ENCODE peak calls at places on chromosomes 2 and 18, in six cellular contexts. M is posterior cingulate gyrus; X is stimulated activated CD4-positive, alpha-beta T cell treated with anti-CD3 and anti-CD28 coated beads, Interleukin-4, amount 100 ng/mL, for 4 hours; A is HEK293T; S is stimulated activated CD8-positive, alpha-beta memory T cell treated with anti-CD3 and anti-CD28 coated beads, Interleukin-7, amount 100 ng/mL, for 24 hours; U is GM20000. F is an unnamed sample.

GRCh38 chr18:52063923-52064322 is 276.1 kb upstream of the DCC start:
- DNase-seq in M (no peak), U (no peak), X (no peak), A (no peak), S (no peak), F (no peak)

GRCh38 chr2:218890369-218890768 is 9.7 kb downstream of the WNT10A start:
- DNase-seq in A (no peak), X (no peak), U (no peak), S (no peak), M (no peak), F (no peak)

GRCh38 chr2:68046642-68047240 is 16.1 kb downstream of the C1D start:
- DNase-seq in U (no peak), A (no peak), S (no peak), M (no peak), X (no peak), F (no peak)

GRCh38 chr2:86223682-86224560 is 24.7 kb downstream of the MRPL35 start:
- DNase-seq in A (no peak), X (no peak), S (no peak), M (no peak), U (no peak), F (no peak)

GRCh38 chr18:67359868-67360838 is 156.4 kb downstream of the DSEL start:
- DNase-seq in S (no peak), X (peak; percentile 38), A (peak; percentile 3), U (no peak), M (no peak), F (no peak)

GRCh38 chr18:3486514-3486913 is 36.5 kb downstream of the TGIF1 start:
- DNase-seq in A (no peak), X (no peak), S (no peak), M (no peak), U (no peak), F (no peak)

GRCh38 chr2:25302758-25303436 is 38.8 kb downstream of the DNMT3A start:
- DNase-seq in S (no peak), M (no peak), A (no peak), U (no peak), X (no peak), F (no peak)

GRCh38 chr2:230898016-230898415 is 27.0 kb downstream of the GPR55 start:
- DNase-seq in X (no peak), U (no peak), A (no peak), M (no peak), S (no peak), F (no peak)

GRCh38 chr2:188695953-188696352 is 278.2 kb upstream of the COL3A1 start:
- DNase-seq in X (no peak), S (no peak), U (no peak), A (no peak), M (no peak), F (no peak)

GRCh38 chr2:236250909-236251579 is 13.2 kb downstream of the ASB18 start:
- DNase-seq in X (no peak), S (no peak), A (no peak), U (no peak), M (no peak), F (no peak)

GRCh38 chr2:172704072-172704936 is 31.3 kb upstream of the RAPGEF4 start:
- DNase-seq in U (peak; percentile 53), X (no peak), A (peak; percentile 55), M (no peak), S (no peak), F (no peak)

GRCh38 chr18:39564716-39565115 is 1999.1 kb upstream of the CELF4 start:
- DNase-seq in S (no peak), X (no peak), M (no peak), A (no peak), U (no peak), F (no peak)

GRCh38 chr2:172340394-172340793 is 87.0 kb upstream of the ITGA6 start:
- DNase-seq in U (no peak), X (no peak), A (no peak), S (no peak), M (no peak), F (no peak)

GRCh38 chr18:62807406-62807805 is 92.1 kb downstream of the PHLPP1 start:
- DNase-seq in S (no peak), M (no peak), A (no peak), X (no peak), U (no peak), F (no peak)

GRCh38 chr2:114283774-114284173 is 158.7 kb upstream of the DPP10 start:
- DNase-seq in U (no peak), A (no peak), X (no peak), S (no peak), M (no peak), F (no peak)

GRCh38 chr2:130390460-130391057 is 34.7 kb downstream of the PTPN18 start:
- DNase-seq in U (no peak), M (no peak), S (no peak), A (no peak), X (no peak), F (no peak)

GRCh38 chr2:30934071-30934470 is 126.8 kb upstream of the CAPN13 start:
- DNase-seq in A (no peak), X (no peak), S (no peak), U (no peak), M (peak; percentile 58), F (no peak)

GRCh38 chr2:99821572-99822369 is 320.6 kb downstream of the AFF3 start:
- DNase-seq in M (no peak), A (no peak), X (no peak), U (no peak), S (no peak), F (no peak)

GRCh38 chr2:200242553-200242952 is 63.9 kb upstream of the SPATS2L start:
- DNase-seq in S (no peak), U (no peak), X (no peak), A (no peak), M (no peak), F (no peak)

GRCh38 chr2:190947139-190947538 is 66.5 kb downstream of the GLS start:
- DNase-seq in X (no peak), S (no peak), M (no peak), U (no peak), A (no peak), F (no peak)

GRCh38 chr2:134501476-134502089 is 217.2 kb downstream of the TMEM163 start:
- DNase-seq in A (no peak), S (no peak), M (no peak), U (no peak), X (no peak), F (no peak)

GRCh38 chr2:198356157-198356556 is 551.8 kb downstream of the PLCL1 start:
- DNase-seq in U (no peak), A (no peak), X (no peak), M (no peak), S (no peak), F (no peak)

GRCh38 chr2:224712346-224712745 is 3.8 kb downstream of the CCDC195 start:
- DNase-seq in U (no peak), X (no peak), A (no peak), M (no peak), S (no peak), F (no peak)

GRCh38 chr18:36899289-36899688 is 70.4 kb downstream of the KIAA1328 start:
- DNase-seq in M (no peak), X (no peak), U (no peak), A (peak; percentile 28), S (no peak), F (no peak)

GRCh38 chr18:45250479-45250878 is 364.8 kb upstream of the SLC14A2 start:
- DNase-seq in M (no peak), U (no peak), X (no peak), S (no peak), A (no peak), F (no peak)

GRCh38 chr2:127229555-127229954 is 9.5 kb upstream of the CYP27C1 start:
- DNase-seq in A (no peak), S (no peak), U (no peak), X (no peak), M (no peak), F (no peak)

GRCh38 chr2:67600946-67601345 is 203.8 kb downstream of the ETAA1 start:
- DNase-seq in S (no peak), A (no peak), M (no peak), X (no peak), U (no peak), F (no peak)

GRCh38 chr2:36355157-36355889 is at the start of gene CRIM1:
- DNase-seq in U (peak; percentile 86), X (peak; percentile 55), S (no peak), M (peak; percentile 74), A (peak; percentile 75), F (peak; percentile 77)

GRCh38 chr2:239444626-239445625 is 44.1 kb upstream of the HDAC4 start:
- DNase-seq in M (peak; percentile 59), A (no peak), S (no peak), X (no peak), U (no peak), F (no peak)

GRCh38 chr2:15595342-15595905 is 3.8 kb downstream of the DDX1 start:
- DNase-seq in A (no peak), U (no peak), X (no peak), S (no peak), M (no peak), F (no peak)

GRCh38 chr2:217858519-217859466 is 144.0 kb downstream of the TNS1 start:
- DNase-seq in X (no peak), U (no peak), S (no peak), A (peak; percentile 21), M (no peak), F (peak; percentile 43)

GRCh38 chr2:84640386-84640785 is 124.1 kb downstream of the DNAH6 start:
- DNase-seq in M (no peak), S (no peak), U (no peak), X (no peak), A (no peak), F (no peak)

GRCh38 chr18:58911766-58912165 is 47.1 kb downstream of the ZNF532 start:
- DNase-seq in X (no peak), M (no peak), S (no peak), A (no peak), U (peak; percentile 41), F (no peak)

GRCh38 chr2:178109813-178110212 is 2.4 kb upstream of the RBM45 start:
- DNase-seq in U (peak; percentile 73), S (no peak), X (no peak), A (peak; percentile 35), M (no peak), F (no peak)

GRCh38 chr2:133599813-133600212 is 31.6 kb upstream of the NCKAP5 start:
- DNase-seq in U (no peak), X (no peak), A (no peak), S (no peak), M (no peak), F (no peak)

GRCh38 chr18:44130365-44130942 is 550.2 kb upstream of the SETBP1 start:
- DNase-seq in X (no peak), U (peak; percentile 23), A (peak; percentile 21), M (no peak), S (no peak), F (no peak)

GRCh38 chr18:79337184-79337583 is 58.5 kb upstream of the NFATC1 start:
- DNase-seq in U (no peak), S (no peak), M (no peak), X (no peak), A (no peak), F (no peak)

GRCh38 chr2:5510082-5510481 is 182.1 kb upstream of the SOX11 start:
- DNase-seq in U (no peak), A (no peak), S (no peak), X (no peak), M (no peak), F (no peak)

F was measured in mesothelial cell of epicardium.